ENCODE peak calls at places on chromosomes 11 and 22, in nine cellular contexts. One of them, this sample, is unnamed. For H3K36me3, H3K27me3 and H3K4me1, the result is how much of the 10 kb centered on the place peaks cover.

GRCh38 chr11:10452211-10452767 is 2.8 kb upstream of the AMPD3 start:
- DNase-seq in SK-N-SH: no peak
- DNase-seq in cardiac muscle cell: no peak
- DNase-seq in CD8-positive, alpha-beta memory T cell: no peak
- DNase-seq in neuronal stem cell: no peak
- DNase-seq in pancreas: no peak
- DNase-seq in CD4-positive, CD25-positive, alpha-beta regulatory T cell: no peak
- DNase-seq in endodermal cell: peak
- DNase-seq in Karpas-422: no peak
- DNase-seq in this sample: no peak

GRCh38 chr11:123628936-123629683 is 25.3 kb downstream of the SCN3B start:
- DNase-seq in SK-N-SH: peak
- DNase-seq in cardiac muscle cell: no peak
- DNase-seq in CD8-positive, alpha-beta memory T cell: no peak
- DNase-seq in neuronal stem cell: no peak
- DNase-seq in pancreas: no peak
- DNase-seq in CD4-positive, CD25-positive, alpha-beta regulatory T cell: no peak
- DNase-seq in endodermal cell: no peak
- DNase-seq in Karpas-422: no peak
- DNase-seq in this sample: peak

GRCh38 chr11:110809800-110810199 is 97.6 kb upstream of the ARHGAP20 start:
- DNase-seq in SK-N-SH: no peak
- DNase-seq in cardiac muscle cell: no peak
- DNase-seq in CD8-positive, alpha-beta memory T cell: no peak
- DNase-seq in neuronal stem cell: no peak
- DNase-seq in pancreas: no peak
- DNase-seq in CD4-positive, CD25-positive, alpha-beta regulatory T cell: no peak
- DNase-seq in endodermal cell: no peak
- DNase-seq in Karpas-422: no peak
- DNase-seq in this sample: no peak

GRCh38 chr11:104946907-104947306 is 21.5 kb downstream of the CASP4 start:
- DNase-seq in SK-N-SH: no peak
- DNase-seq in cardiac muscle cell: no peak
- DNase-seq in CD8-positive, alpha-beta memory T cell: peak
- DNase-seq in neuronal stem cell: no peak
- DNase-seq in pancreas: no peak
- DNase-seq in CD4-positive, CD25-positive, alpha-beta regulatory T cell: peak
- DNase-seq in endodermal cell: no peak
- DNase-seq in Karpas-422: peak
- DNase-seq in this sample: no peak

GRCh38 chr11:47950396-47950795 is 30.0 kb upstream of the PTPRJ start:
- DNase-seq in SK-N-SH: no peak
- DNase-seq in cardiac muscle cell: no peak
- DNase-seq in CD8-positive, alpha-beta memory T cell: peak
- DNase-seq in neuronal stem cell: no peak
- DNase-seq in pancreas: no peak
- DNase-seq in CD4-positive, CD25-positive, alpha-beta regulatory T cell: peak
- DNase-seq in endodermal cell: no peak
- DNase-seq in Karpas-422: peak
- DNase-seq in this sample: no peak

GRCh38 chr11:8327761-8328192 is 64.1 kb upstream of the LMO1 start:
- DNase-seq in SK-N-SH: no peak
- DNase-seq in cardiac muscle cell: no peak
- DNase-seq in CD8-positive, alpha-beta memory T cell: no peak
- DNase-seq in neuronal stem cell: no peak
- DNase-seq in pancreas: no peak
- DNase-seq in CD4-positive, CD25-positive, alpha-beta regulatory T cell: no peak
- DNase-seq in endodermal cell: no peak
- DNase-seq in Karpas-422: no peak
- DNase-seq in this sample: no peak

GRCh38 chr11:111938687-111939160 is 1.6 kb downstream of the DIXDC1 start:
- DNase-seq in SK-N-SH: peak
- DNase-seq in cardiac muscle cell: no peak
- DNase-seq in CD8-positive, alpha-beta memory T cell: peak
- DNase-seq in neuronal stem cell: no peak
- DNase-seq in pancreas: no peak
- DNase-seq in CD4-positive, CD25-positive, alpha-beta regulatory T cell: no peak
- DNase-seq in endodermal cell: peak
- DNase-seq in Karpas-422: no peak
- DNase-seq in this sample: peak

GRCh38 chr11:93585758-93586157 is 42.6 kb upstream of the SMCO4 start:
- DNase-seq in SK-N-SH: no peak
- DNase-seq in cardiac muscle cell: no peak
- DNase-seq in CD8-positive, alpha-beta memory T cell: no peak
- DNase-seq in neuronal stem cell: no peak
- DNase-seq in pancreas: no peak
- DNase-seq in CD4-positive, CD25-positive, alpha-beta regulatory T cell: no peak
- DNase-seq in endodermal cell: no peak
- DNase-seq in Karpas-422: no peak
- DNase-seq in this sample: no peak

GRCh38 chr22:35986085-35986484 is 42.5 kb downstream of the RBFOX2 start:
- DNase-seq in SK-N-SH: no peak
- DNase-seq in cardiac muscle cell: no peak
- DNase-seq in CD8-positive, alpha-beta memory T cell: no peak
- DNase-seq in neuronal stem cell: no peak
- DNase-seq in pancreas: no peak
- DNase-seq in CD4-positive, CD25-positive, alpha-beta regulatory T cell: no peak
- DNase-seq in endodermal cell: no peak
- DNase-seq in Karpas-422: no peak
- DNase-seq in this sample: no peak

GRCh38 chr11:34395916-34396555 is 38.2 kb upstream of the ABTB2 start:
- DNase-seq in SK-N-SH: no peak
- DNase-seq in cardiac muscle cell: no peak
- DNase-seq in CD8-positive, alpha-beta memory T cell: no peak
- DNase-seq in neuronal stem cell: no peak
- DNase-seq in pancreas: no peak
- DNase-seq in CD4-positive, CD25-positive, alpha-beta regulatory T cell: no peak
- DNase-seq in endodermal cell: no peak
- DNase-seq in Karpas-422: no peak
- DNase-seq in this sample: no peak

GRCh38 chr22:38137876-38138687 is 27.6 kb upstream of the BAIAP2L2 start:
- DNase-seq in SK-N-SH: no peak
- DNase-seq in cardiac muscle cell: no peak
- DNase-seq in CD8-positive, alpha-beta memory T cell: no peak
- DNase-seq in neuronal stem cell: no peak
- DNase-seq in pancreas: no peak
- DNase-seq in CD4-positive, CD25-positive, alpha-beta regulatory T cell: no peak
- DNase-seq in endodermal cell: no peak
- DNase-seq in Karpas-422: no peak
- DNase-seq in this sample: no peak

GRCh38 chr11:17413414-17414316 is 25.2 kb upstream of the KCNJ11 start:
- DNase-seq in SK-N-SH: no peak
- DNase-seq in cardiac muscle cell: no peak
- DNase-seq in CD8-positive, alpha-beta memory T cell: no peak
- DNase-seq in neuronal stem cell: no peak
- DNase-seq in pancreas: peak
- DNase-seq in CD4-positive, CD25-positive, alpha-beta regulatory T cell: no peak
- DNase-seq in endodermal cell: no peak
- DNase-seq in Karpas-422: no peak
- DNase-seq in this sample: no peak

GRCh38 chr11:70109006-70109405 is 30.9 kb downstream of the ANO1 start:
- DNase-seq in SK-N-SH: no peak
- DNase-seq in cardiac muscle cell: no peak
- DNase-seq in CD8-positive, alpha-beta memory T cell: no peak
- DNase-seq in neuronal stem cell: no peak
- DNase-seq in pancreas: no peak
- DNase-seq in CD4-positive, CD25-positive, alpha-beta regulatory T cell: no peak
- DNase-seq in endodermal cell: peak
- DNase-seq in Karpas-422: no peak
- DNase-seq in this sample: no peak

GRCh38 chr11:2458321-2458720 is 13.5 kb downstream of the KCNQ1 start:
- DNase-seq in SK-N-SH: no peak
- DNase-seq in cardiac muscle cell: no peak
- DNase-seq in CD8-positive, alpha-beta memory T cell: no peak
- DNase-seq in neuronal stem cell: no peak
- DNase-seq in pancreas: no peak
- DNase-seq in CD4-positive, CD25-positive, alpha-beta regulatory T cell: no peak
- DNase-seq in endodermal cell: peak
- DNase-seq in Karpas-422: no peak
- DNase-seq in this sample: no peak

GRCh38 chr11:125408281-125408680 is 87.8 kb downstream of the FEZ1 start:
- DNase-seq in SK-N-SH: no peak
- DNase-seq in cardiac muscle cell: no peak
- DNase-seq in CD8-positive, alpha-beta memory T cell: no peak
- DNase-seq in neuronal stem cell: no peak
- DNase-seq in pancreas: no peak
- DNase-seq in CD4-positive, CD25-positive, alpha-beta regulatory T cell: no peak
- DNase-seq in endodermal cell: no peak
- DNase-seq in Karpas-422: peak
- DNase-seq in this sample: no peak

GRCh38 chr22:20000246-20001081 is 16.2 kb downstream of the ARVCF start:
- DNase-seq in SK-N-SH: peak
- DNase-seq in cardiac muscle cell: peak
- DNase-seq in CD8-positive, alpha-beta memory T cell: no peak
- DNase-seq in neuronal stem cell: no peak
- DNase-seq in pancreas: no peak
- DNase-seq in CD4-positive, CD25-positive, alpha-beta regulatory T cell: no peak
- DNase-seq in endodermal cell: no peak
- DNase-seq in Karpas-422: no peak
- DNase-seq in this sample: no peak

GRCh38 chr22:41048791-41049717 is 43.3 kb upstream of the EP300 start:
- DNase-seq in SK-N-SH: peak
- DNase-seq in cardiac muscle cell: peak
- DNase-seq in CD8-positive, alpha-beta memory T cell: no peak
- DNase-seq in neuronal stem cell: peak
- DNase-seq in pancreas: peak
- DNase-seq in CD4-positive, CD25-positive, alpha-beta regulatory T cell: no peak
- DNase-seq in endodermal cell: peak
- DNase-seq in Karpas-422: no peak
- DNase-seq in this sample: peak

GRCh38 chr11:112042161-112042960 is 17.2 kb downstream of the DLAT start:
- DNase-seq in SK-N-SH: no peak
- DNase-seq in cardiac muscle cell: no peak
- DNase-seq in CD8-positive, alpha-beta memory T cell: no peak
- DNase-seq in neuronal stem cell: no peak
- DNase-seq in pancreas: no peak
- DNase-seq in CD4-positive, CD25-positive, alpha-beta regulatory T cell: no peak
- DNase-seq in endodermal cell: no peak
- DNase-seq in Karpas-422: no peak
- DNase-seq in this sample: no peak

DNA sequence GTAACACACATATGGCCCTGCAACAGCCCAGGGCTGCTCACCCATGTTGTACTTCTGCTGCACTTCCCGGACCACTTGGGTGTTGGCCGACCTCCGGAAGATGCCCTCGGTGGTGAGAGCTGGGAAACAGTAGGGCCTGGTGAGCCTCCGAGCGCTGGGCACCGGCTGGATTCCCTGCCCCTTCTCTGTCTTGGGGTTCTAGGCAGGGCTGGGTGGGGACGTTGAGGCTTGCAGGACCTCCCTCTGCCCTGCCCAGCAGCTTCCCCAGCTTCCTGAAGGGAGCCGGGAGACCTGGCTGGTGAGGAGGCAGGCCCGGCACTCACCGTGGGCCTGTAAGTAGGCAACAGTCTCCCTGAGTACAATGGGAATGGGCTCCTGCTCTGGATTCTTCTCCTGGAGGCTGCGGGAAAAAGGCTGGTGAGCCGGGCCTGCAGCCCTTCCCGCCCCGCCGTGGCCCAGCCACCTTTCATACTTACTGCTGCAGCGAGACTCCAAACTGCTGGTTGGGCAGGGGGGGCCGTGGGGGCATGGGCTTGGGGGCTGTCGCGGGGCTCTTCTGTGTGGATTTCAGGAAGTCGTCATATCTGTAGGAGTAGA is 20.2 kb downstream of the ARHGAP1 start:
- DNase-seq in SK-N-SH: no peak
- DNase-seq in cardiac muscle cell: no peak
- DNase-seq in CD8-positive, alpha-beta memory T cell: no peak
- DNase-seq in neuronal stem cell: no peak
- DNase-seq in pancreas: peak
- DNase-seq in CD4-positive, CD25-positive, alpha-beta regulatory T cell: no peak
- DNase-seq in endodermal cell: no peak
- DNase-seq in Karpas-422: no peak
- DNase-seq in this sample: no peak
- H3K36me3 ChIP-seq in SK-N-SH: under half
- H3K36me3 ChIP-seq in cardiac muscle cell: under half
- H3K36me3 ChIP-seq in CD8-positive, alpha-beta memory T cell: under half
- H3K36me3 ChIP-seq in neuronal stem cell: under half
- H3K36me3 ChIP-seq in pancreas: under half
- H3K36me3 ChIP-seq in CD4-positive, CD25-positive, alpha-beta regulatory T cell: half or more
- H3K36me3 ChIP-seq in endodermal cell: under half
- H3K36me3 ChIP-seq in Karpas-422: under half
- H3K36me3 ChIP-seq in this sample: half or more

GRCh38 chr11:64291746-64292457 is 800 bp downstream of the KCNK4 start:
- DNase-seq in SK-N-SH: peak
- DNase-seq in cardiac muscle cell: no peak
- DNase-seq in CD8-positive, alpha-beta memory T cell: no peak
- DNase-seq in neuronal stem cell: no peak
- DNase-seq in pancreas: no peak
- DNase-seq in CD4-positive, CD25-positive, alpha-beta regulatory T cell: peak
- DNase-seq in endodermal cell: no peak
- DNase-seq in Karpas-422: no peak
- DNase-seq in this sample: no peak
- H3K27me3 ChIP-seq in SK-N-SH: under half
- H3K27me3 ChIP-seq in cardiac muscle cell: half or more
- H3K27me3 ChIP-seq in CD8-positive, alpha-beta memory T cell: under half
- H3K27me3 ChIP-seq in neuronal stem cell: under half
- H3K27me3 ChIP-seq in pancreas: under half
- H3K27me3 ChIP-seq in CD4-positive, CD25-positive, alpha-beta regulatory T cell: under half
- H3K27me3 ChIP-seq in endodermal cell: half or more
- H3K27me3 ChIP-seq in Karpas-422: under half
- H3K27me3 ChIP-seq in this sample: under half

DNA sequence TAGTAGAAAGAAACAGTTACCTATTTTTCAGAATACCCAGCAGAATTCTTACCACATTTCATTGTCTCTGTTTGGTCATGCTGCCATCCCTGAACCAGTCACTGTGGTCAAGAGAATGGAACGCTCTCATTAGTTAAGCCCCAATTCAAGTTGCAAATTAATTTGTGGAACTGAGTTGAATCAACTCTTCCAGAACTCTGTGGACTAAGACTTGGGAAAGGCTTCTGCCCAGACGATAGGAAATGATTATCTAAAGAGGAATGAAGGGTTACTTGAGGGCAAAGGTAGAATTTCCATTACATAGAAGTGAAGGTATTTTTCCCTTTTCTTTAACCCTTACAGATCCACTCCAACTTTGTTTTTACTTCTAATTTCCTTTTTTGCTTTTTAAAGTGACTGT is 286.4 kb downstream of the DYNC2H1 start:
- DNase-seq in SK-N-SH: no peak
- DNase-seq in cardiac muscle cell: no peak
- DNase-seq in CD8-positive, alpha-beta memory T cell: no peak
- DNase-seq in neuronal stem cell: no peak
- DNase-seq in pancreas: no peak
- DNase-seq in CD4-positive, CD25-positive, alpha-beta regulatory T cell: no peak
- DNase-seq in endodermal cell: no peak
- DNase-seq in Karpas-422: no peak
- DNase-seq in this sample: no peak
- H3K4me1 ChIP-seq in SK-N-SH: under half
- H3K4me1 ChIP-seq in cardiac muscle cell: under half
- H3K4me1 ChIP-seq in CD8-positive, alpha-beta memory T cell: under half
- H3K4me1 ChIP-seq in neuronal stem cell: under half
- H3K4me1 ChIP-seq in pancreas: under half
- H3K4me1 ChIP-seq in CD4-positive, CD25-positive, alpha-beta regulatory T cell: under half
- H3K4me1 ChIP-seq in endodermal cell: under half
- H3K4me1 ChIP-seq in Karpas-422: under half
- H3K4me1 ChIP-seq in this sample: under half

GRCh38 chr11:61305417-61305816 is 10.3 kb upstream of the VWCE start:
- DNase-seq in SK-N-SH: no peak
- DNase-seq in cardiac muscle cell: no peak
- DNase-seq in CD8-positive, alpha-beta memory T cell: no peak
- DNase-seq in neuronal stem cell: no peak
- DNase-seq in pancreas: no peak
- DNase-seq in CD4-positive, CD25-positive, alpha-beta regulatory T cell: no peak
- DNase-seq in endodermal cell: no peak
- DNase-seq in Karpas-422: no peak
- DNase-seq in this sample: no peak
- H3K36me3 ChIP-seq in SK-N-SH: half or more
- H3K36me3 ChIP-seq in cardiac muscle cell: half or more
- H3K36me3 ChIP-seq in CD8-positive, alpha-beta memory T cell: half or more
- H3K36me3 ChIP-seq in neuronal stem cell: half or more
- H3K36me3 ChIP-seq in pancreas: under half
- H3K36me3 ChIP-seq in CD4-positive, CD25-positive, alpha-beta regulatory T cell: half or more
- H3K36me3 ChIP-seq in endodermal cell: half or more
- H3K36me3 ChIP-seq in Karpas-422: half or more
- H3K36me3 ChIP-seq in this sample: half or more